ENCODE peak calls at places on chromosomes 5 and 9, in eight cellular contexts. One of them, this sample, is unnamed.

GRCh38 chr5:178196413-178196812 is 7.9 kb upstream of the HNRNPAB start:
- DNase-seq in GM23338: no peak
- DNase-seq in prostate gland: no peak
- DNase-seq in foreskin fibroblast: no peak
- DNase-seq in gastrocnemius medialis: no peak
- DNase-seq in MM.1S: no peak
- DNase-seq in left lung: no peak
- DNase-seq in CD8-positive, alpha-beta memory T cell: no peak
- DNase-seq in this sample: no peak

GRCh38 chr9:132244582-132245455 is 83.0 kb downstream of the NTNG2 start:
- DNase-seq in GM23338: no peak
- DNase-seq in prostate gland: no peak
- DNase-seq in foreskin fibroblast: no peak
- DNase-seq in gastrocnemius medialis: no peak
- DNase-seq in MM.1S: no peak
- DNase-seq in left lung: no peak
- DNase-seq in CD8-positive, alpha-beta memory T cell: no peak
- DNase-seq in this sample: no peak

GRCh38 chr5:9170026-9170425 is 375.8 kb downstream of the SEMA5A start:
- DNase-seq in GM23338: no peak
- DNase-seq in prostate gland: no peak
- DNase-seq in foreskin fibroblast: peak
- DNase-seq in gastrocnemius medialis: no peak
- DNase-seq in MM.1S: no peak
- DNase-seq in left lung: no peak
- DNase-seq in CD8-positive, alpha-beta memory T cell: no peak
- DNase-seq in this sample: no peak

GRCh38 chr5:124659798-124660197 is 86.6 kb downstream of the ZNF608 start:
- DNase-seq in GM23338: peak
- DNase-seq in prostate gland: peak
- DNase-seq in foreskin fibroblast: no peak
- DNase-seq in gastrocnemius medialis: no peak
- DNase-seq in MM.1S: no peak
- DNase-seq in left lung: no peak
- DNase-seq in CD8-positive, alpha-beta memory T cell: no peak
- DNase-seq in this sample: no peak

GRCh38 chr5:165244407-165244806 is 1739.0 kb downstream of the MAT2B start:
- DNase-seq in GM23338: no peak
- DNase-seq in prostate gland: no peak
- DNase-seq in foreskin fibroblast: no peak
- DNase-seq in gastrocnemius medialis: no peak
- DNase-seq in MM.1S: no peak
- DNase-seq in left lung: no peak
- DNase-seq in CD8-positive, alpha-beta memory T cell: no peak
- DNase-seq in this sample: no peak

GRCh38 chr5:28549588-28549987 is 1511.2 kb upstream of the CDH9 start:
- DNase-seq in GM23338: no peak
- DNase-seq in prostate gland: no peak
- DNase-seq in foreskin fibroblast: no peak
- DNase-seq in gastrocnemius medialis: no peak
- DNase-seq in MM.1S: no peak
- DNase-seq in left lung: no peak
- DNase-seq in CD8-positive, alpha-beta memory T cell: no peak
- DNase-seq in this sample: no peak

GRCh38 chr5:122776143-122776542 is 1.3 kb downstream of the SNX2 start:
- DNase-seq in GM23338: no peak
- DNase-seq in prostate gland: no peak
- DNase-seq in foreskin fibroblast: no peak
- DNase-seq in gastrocnemius medialis: no peak
- DNase-seq in MM.1S: no peak
- DNase-seq in left lung: no peak
- DNase-seq in CD8-positive, alpha-beta memory T cell: no peak
- DNase-seq in this sample: no peak

GRCh38 chr5:123089971-123090640 is 1.1 kb downstream of the PRDM6 start:
- DNase-seq in GM23338: peak
- DNase-seq in prostate gland: no peak
- DNase-seq in foreskin fibroblast: peak
- DNase-seq in gastrocnemius medialis: no peak
- DNase-seq in MM.1S: no peak
- DNase-seq in left lung: no peak
- DNase-seq in CD8-positive, alpha-beta memory T cell: no peak
- DNase-seq in this sample: no peak

GRCh38 chr9:130979591-130980385 is 29.2 kb upstream of the LAMC3 start:
- DNase-seq in GM23338: no peak
- DNase-seq in prostate gland: no peak
- DNase-seq in foreskin fibroblast: no peak
- DNase-seq in gastrocnemius medialis: no peak
- DNase-seq in MM.1S: no peak
- DNase-seq in left lung: no peak
- DNase-seq in CD8-positive, alpha-beta memory T cell: no peak
- DNase-seq in this sample: no peak

GRCh38 chr5:181203842-181204560 is 995 bp downstream of the TRIM7 start:
- DNase-seq in GM23338: peak
- DNase-seq in prostate gland: no peak
- DNase-seq in foreskin fibroblast: peak
- DNase-seq in gastrocnemius medialis: no peak
- DNase-seq in MM.1S: no peak
- DNase-seq in left lung: no peak
- DNase-seq in CD8-positive, alpha-beta memory T cell: no peak
- DNase-seq in this sample: no peak

GRCh38 chr9:93124793-93125192 is 9.3 kb downstream of the NINJ1 start:
- DNase-seq in GM23338: no peak
- DNase-seq in prostate gland: no peak
- DNase-seq in foreskin fibroblast: no peak
- DNase-seq in gastrocnemius medialis: no peak
- DNase-seq in MM.1S: no peak
- DNase-seq in left lung: peak
- DNase-seq in CD8-positive, alpha-beta memory T cell: no peak
- DNase-seq in this sample: no peak

GRCh38 chr9:127854169-127854833 is at the start of gene ENG:
- DNase-seq in GM23338: peak
- DNase-seq in prostate gland: peak
- DNase-seq in foreskin fibroblast: peak
- DNase-seq in gastrocnemius medialis: peak
- DNase-seq in MM.1S: no peak
- DNase-seq in left lung: peak
- DNase-seq in CD8-positive, alpha-beta memory T cell: no peak
- DNase-seq in this sample: no peak

GRCh38 chr9:116378873-116379272 is 225.3 kb downstream of the PAPPA start:
- DNase-seq in GM23338: no peak
- DNase-seq in prostate gland: no peak
- DNase-seq in foreskin fibroblast: no peak
- DNase-seq in gastrocnemius medialis: no peak
- DNase-seq in MM.1S: no peak
- DNase-seq in left lung: no peak
- DNase-seq in CD8-positive, alpha-beta memory T cell: no peak
- DNase-seq in this sample: no peak

GRCh38 chr5:36876965-36877666 is 547 bp downstream of the NIPBL start:
- DNase-seq in GM23338: peak
- DNase-seq in prostate gland: peak
- DNase-seq in foreskin fibroblast: peak
- DNase-seq in gastrocnemius medialis: peak
- DNase-seq in MM.1S: peak
- DNase-seq in left lung: peak
- DNase-seq in CD8-positive, alpha-beta memory T cell: peak
- DNase-seq in this sample: no peak

GRCh38 chr5:95713960-95714710 is 17.0 kb upstream of the RHOBTB3 start:
- DNase-seq in GM23338: no peak
- DNase-seq in prostate gland: no peak
- DNase-seq in foreskin fibroblast: no peak
- DNase-seq in gastrocnemius medialis: no peak
- DNase-seq in MM.1S: no peak
- DNase-seq in left lung: no peak
- DNase-seq in CD8-positive, alpha-beta memory T cell: no peak
- DNase-seq in this sample: no peak

GRCh38 chr5:95712347-95712958 is 18.7 kb upstream of the RHOBTB3 start:
- DNase-seq in GM23338: peak
- DNase-seq in prostate gland: no peak
- DNase-seq in foreskin fibroblast: peak
- DNase-seq in gastrocnemius medialis: no peak
- DNase-seq in MM.1S: no peak
- DNase-seq in left lung: peak
- DNase-seq in CD8-positive, alpha-beta memory T cell: no peak
- DNase-seq in this sample: peak

GRCh38 chr5:95708876-95709275 is 22.3 kb upstream of the RHOBTB3 start:
- DNase-seq in GM23338: no peak
- DNase-seq in prostate gland: no peak
- DNase-seq in foreskin fibroblast: no peak
- DNase-seq in gastrocnemius medialis: no peak
- DNase-seq in MM.1S: no peak
- DNase-seq in left lung: no peak
- DNase-seq in CD8-positive, alpha-beta memory T cell: no peak
- DNase-seq in this sample: no peak

GRCh38 chr5:95709967-95710650 is 21.0 kb upstream of the RHOBTB3 start:
- DNase-seq in GM23338: peak
- DNase-seq in prostate gland: no peak
- DNase-seq in foreskin fibroblast: no peak
- DNase-seq in gastrocnemius medialis: peak
- DNase-seq in MM.1S: no peak
- DNase-seq in left lung: no peak
- DNase-seq in CD8-positive, alpha-beta memory T cell: no peak
- DNase-seq in this sample: no peak

GRCh38 chr5:95711501-95712346 is 19.4 kb upstream of the RHOBTB3 start:
- DNase-seq in GM23338: peak
- DNase-seq in prostate gland: no peak
- DNase-seq in foreskin fibroblast: no peak
- DNase-seq in gastrocnemius medialis: no peak
- DNase-seq in MM.1S: no peak
- DNase-seq in left lung: no peak
- DNase-seq in CD8-positive, alpha-beta memory T cell: no peak
- DNase-seq in this sample: no peak
- H3K4me3 ChIP-seq in GM23338: peak
- H3K4me3 ChIP-seq in prostate gland: no peak
- H3K4me3 ChIP-seq in foreskin fibroblast: no peak
- H3K4me3 ChIP-seq in gastrocnemius medialis: no peak
- H3K4me3 ChIP-seq in MM.1S: no peak
- H3K4me3 ChIP-seq in left lung: no peak
- H3K4me3 ChIP-seq in CD8-positive, alpha-beta memory T cell: no peak
- H3K4me3 ChIP-seq in this sample: no peak

GRCh38 chr9:12777149-12778010 is 2.6 kb downstream of the LURAP1L start:
- DNase-seq in GM23338: no peak
- DNase-seq in prostate gland: no peak
- DNase-seq in foreskin fibroblast: no peak
- DNase-seq in gastrocnemius medialis: no peak
- DNase-seq in MM.1S: no peak
- DNase-seq in left lung: no peak
- DNase-seq in CD8-positive, alpha-beta memory T cell: no peak
- DNase-seq in this sample: no peak
- H3K4me3 ChIP-seq in GM23338: no peak
- H3K4me3 ChIP-seq in prostate gland: no peak
- H3K4me3 ChIP-seq in foreskin fibroblast: peak
- H3K4me3 ChIP-seq in gastrocnemius medialis: peak
- H3K4me3 ChIP-seq in MM.1S: peak
- H3K4me3 ChIP-seq in left lung: peak
- H3K4me3 ChIP-seq in CD8-positive, alpha-beta memory T cell: no peak
- H3K4me3 ChIP-seq in this sample: peak

GRCh38 chr9:136995772-136996308 is 528 bp downstream of the CLIC3 start:
- DNase-seq in GM23338: no peak
- DNase-seq in prostate gland: no peak
- DNase-seq in foreskin fibroblast: peak
- DNase-seq in gastrocnemius medialis: no peak
- DNase-seq in MM.1S: no peak
- DNase-seq in left lung: peak
- DNase-seq in CD8-positive, alpha-beta memory T cell: no peak
- DNase-seq in this sample: no peak
- H3K4me3 ChIP-seq in GM23338: no peak
- H3K4me3 ChIP-seq in prostate gland: peak
- H3K4me3 ChIP-seq in foreskin fibroblast: no peak
- H3K4me3 ChIP-seq in gastrocnemius medialis: no peak
- H3K4me3 ChIP-seq in MM.1S: no peak
- H3K4me3 ChIP-seq in left lung: peak
- H3K4me3 ChIP-seq in CD8-positive, alpha-beta memory T cell: peak
- H3K4me3 ChIP-seq in this sample: peak

GRCh38 chr9:89483592-89484474 is 14.1 kb downstream of the SEMA4D start:
- DNase-seq in GM23338: no peak
- DNase-seq in prostate gland: no peak
- DNase-seq in foreskin fibroblast: no peak
- DNase-seq in gastrocnemius medialis: no peak
- DNase-seq in MM.1S: no peak
- DNase-seq in left lung: no peak
- DNase-seq in CD8-positive, alpha-beta memory T cell: peak
- DNase-seq in this sample: no peak
- H3K4me3 ChIP-seq in GM23338: no peak
- H3K4me3 ChIP-seq in prostate gland: no peak
- H3K4me3 ChIP-seq in foreskin fibroblast: peak
- H3K4me3 ChIP-seq in gastrocnemius medialis: peak
- H3K4me3 ChIP-seq in MM.1S: no peak
- H3K4me3 ChIP-seq in left lung: no peak
- H3K4me3 ChIP-seq in CD8-positive, alpha-beta memory T cell: peak
- H3K4me3 ChIP-seq in this sample: no peak

GRCh38 chr9:104143554-104143919 is 49.4 kb downstream of the SMC2 start:
- DNase-seq in GM23338: no peak
- DNase-seq in prostate gland: no peak
- DNase-seq in foreskin fibroblast: no peak
- DNase-seq in gastrocnemius medialis: no peak
- DNase-seq in MM.1S: no peak
- DNase-seq in left lung: no peak
- DNase-seq in CD8-positive, alpha-beta memory T cell: no peak
- DNase-seq in this sample: no peak
- H3K4me3 ChIP-seq in GM23338: no peak
- H3K4me3 ChIP-seq in prostate gland: no peak
- H3K4me3 ChIP-seq in foreskin fibroblast: no peak
- H3K4me3 ChIP-seq in gastrocnemius medialis: no peak
- H3K4me3 ChIP-seq in MM.1S: no peak
- H3K4me3 ChIP-seq in left lung: no peak
- H3K4me3 ChIP-seq in CD8-positive, alpha-beta memory T cell: no peak
- H3K4me3 ChIP-seq in this sample: no peak

GRCh38 chr9:113320051-113320450 is 16.9 kb upstream of the RNF183 start:
- DNase-seq in GM23338: no peak
- DNase-seq in prostate gland: no peak
- DNase-seq in foreskin fibroblast: no peak
- DNase-seq in gastrocnemius medialis: no peak
- DNase-seq in MM.1S: no peak
- DNase-seq in left lung: no peak
- DNase-seq in CD8-positive, alpha-beta memory T cell: no peak
- DNase-seq in this sample: no peak
- H3K4me3 ChIP-seq in GM23338: no peak
- H3K4me3 ChIP-seq in prostate gland: no peak
- H3K4me3 ChIP-seq in foreskin fibroblast: no peak
- H3K4me3 ChIP-seq in gastrocnemius medialis: no peak
- H3K4me3 ChIP-seq in MM.1S: no peak
- H3K4me3 ChIP-seq in left lung: no peak
- H3K4me3 ChIP-seq in CD8-positive, alpha-beta memory T cell: no peak
- H3K4me3 ChIP-seq in this sample: no peak

This sample was measured in BJ.